ENCODE peak calls at places on chromosomes 11 and 22, in eight cellular contexts. B, L, G, W, J, X, A and T are unnamed samples.

GRCh38 chr11:96001037-96001436 is 77.1 kb upstream of the MTMR2 start:
- DNase-seq in A (no peak), G (peak; percentile 81), X (peak; percentile 64), J (peak; percentile 55), B (no peak), W (no peak), L (peak; percentile 94), T (peak; percentile 31)

GRCh38 chr11:27296406-27296994 is 66.5 kb downstream of the CCDC34 start:
- DNase-seq in J (no peak), G (no peak), B (no peak), X (peak; percentile 75), A (peak; percentile 27), L (peak; percentile 72), W (peak; percentile 44), T (no peak)

GRCh38 chr22:19874307-19875060 is 19.8 kb upstream of the GNB1L start:
- DNase-seq in W (no peak), X (peak; percentile 41), A (no peak), B (peak; percentile 42), G (no peak), L (no peak), J (no peak), T (peak; percentile 67)

GRCh38 chr11:20036625-20037335 is 123.5 kb downstream of the DBX1 start:
- DNase-seq in L (no peak), G (no peak), B (no peak), W (no peak), X (no peak), A (no peak), J (no peak), T (no peak)

GRCh38 chr22:48955351-48956311 is 872.0 kb downstream of the BRD1 start:
- DNase-seq in B (no peak), G (no peak), W (no peak), A (no peak), J (no peak), X (no peak), L (no peak), T (no peak)

GRCh38 chr11:93659841-93660240 is 1.6 kb upstream of the CEP295 start:
- DNase-seq in B (no peak), G (peak; percentile 1), A (no peak), X (peak; percentile 46), J (no peak), L (no peak), W (no peak), T (no peak)

GRCh38 chr11:118226781-118227180 is 2.0 kb upstream of the JAML start:
- DNase-seq in J (no peak), B (no peak), W (no peak), A (no peak), G (no peak), X (no peak), L (no peak), T (no peak)

GRCh38 chr11:122137081-122137793 is 21.2 kb upstream of the BLID start:
- DNase-seq in W (no peak), L (peak; percentile 92), B (no peak), A (peak; percentile 79), G (peak; percentile 78), X (peak; percentile 97), J (peak; percentile 76), T (no peak)

GRCh38 chr11:41950470-41951143 is 491.2 kb upstream of the LRRC4C start:
- DNase-seq in X (no peak), A (no peak), B (no peak), G (no peak), L (no peak), J (no peak), W (no peak), T (no peak)

GRCh38 chr11:15918212-15918611 is 438.1 kb downstream of the SOX6 start:
- DNase-seq in J (no peak), W (no peak), X (no peak), G (no peak), L (no peak), A (no peak), B (no peak), T (no peak)

GRCh38 chr11:103682318-103683184 is 353.9 kb upstream of the DDI1 start:
- DNase-seq in L (peak; percentile 95), G (peak; percentile 66), X (peak; percentile 68), A (peak; percentile 61), B (peak; percentile 52), W (peak; percentile 67), J (peak; percentile 39), T (peak; percentile 36)

GRCh38 chr11:31822604-31823371 is 11.7 kb upstream of the PAX6 start:
- DNase-seq in L (no peak), X (no peak), B (no peak), G (no peak), J (no peak), W (no peak), A (no peak), T (no peak)

DNA sequence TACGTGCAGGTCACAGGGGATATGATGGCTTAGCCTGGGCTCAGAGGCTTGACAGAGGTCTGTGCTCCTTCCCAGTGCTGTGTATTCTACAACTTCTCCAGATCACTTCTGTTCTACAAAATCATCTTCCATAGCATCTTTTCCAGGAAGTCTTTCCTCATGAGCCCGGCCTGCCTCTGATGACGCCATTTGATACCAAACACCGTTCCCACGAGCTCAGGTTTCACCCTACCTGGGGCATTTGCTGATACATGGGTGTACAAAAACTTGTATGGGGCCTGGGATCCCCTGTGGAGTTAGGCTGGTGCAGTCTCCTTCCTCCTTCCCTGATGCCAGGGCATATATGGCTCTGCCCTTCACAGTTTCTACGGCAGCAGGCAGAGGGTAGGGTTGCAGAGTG is 78.7 kb downstream of the NECTIN1 start:
- DNase-seq in X (no peak), J (no peak), L (no peak), B (no peak), G (no peak), W (no peak), A (no peak), T (no peak)
- H3K4me3 ChIP-seq in X (no peak overlapping the region), J (no peak overlapping the region), L (no peak overlapping the region), B (no peak overlapping the region), G (no peak overlapping the region), W (no peak overlapping the region), A (no peak overlapping the region), T (no peak overlapping the region)

GRCh38 chr11:69637601-69637955 is 3.4 kb upstream of the CCND1 start:
- DNase-seq in J (no peak), G (no peak), A (no peak), L (no peak), B (no peak), X (no peak), W (no peak), T (no peak)

GRCh38 chr11:69637956-69638871 is 2.7 kb upstream of the CCND1 start:
- DNase-seq in G (peak; percentile 78), J (no peak), X (peak; percentile 78), B (no peak), W (no peak), A (peak; percentile 80), L (peak; percentile 73), T (peak; percentile 66)

GRCh38 chr11:69640260-69640994 is 529 bp upstream of the CCND1 start:
- DNase-seq in B (no peak), G (no peak), W (no peak), L (peak; percentile 33), X (no peak), J (no peak), A (no peak), T (peak; percentile 56)

GRCh38 chr11:69639843-69640242 is 1.1 kb upstream of the CCND1 start:
- DNase-seq in A (no peak), W (no peak), J (no peak), B (no peak), L (no peak), X (no peak), G (no peak), T (no peak)

GRCh38 chr11:69638941-69639681 is 1.8 kb upstream of the CCND1 start:
- DNase-seq in L (peak; percentile 97), B (no peak), A (peak; percentile 95), W (peak; percentile 90), X (peak; percentile 97), G (peak; percentile 96), J (peak; percentile 93), T (peak; percentile 83)
- H3K4me3 ChIP-seq in L (peak overlapping the region; percentile 30), B (no peak overlapping the region), A (peak overlapping the region; percentile 99), W (peak overlapping the region; percentile 64), X (peak overlapping the region; percentile 70), G (peak overlapping the region; percentile 99), J (peak overlapping the region; percentile 99), T (peak overlapping the region; percentile 26)

DNA sequence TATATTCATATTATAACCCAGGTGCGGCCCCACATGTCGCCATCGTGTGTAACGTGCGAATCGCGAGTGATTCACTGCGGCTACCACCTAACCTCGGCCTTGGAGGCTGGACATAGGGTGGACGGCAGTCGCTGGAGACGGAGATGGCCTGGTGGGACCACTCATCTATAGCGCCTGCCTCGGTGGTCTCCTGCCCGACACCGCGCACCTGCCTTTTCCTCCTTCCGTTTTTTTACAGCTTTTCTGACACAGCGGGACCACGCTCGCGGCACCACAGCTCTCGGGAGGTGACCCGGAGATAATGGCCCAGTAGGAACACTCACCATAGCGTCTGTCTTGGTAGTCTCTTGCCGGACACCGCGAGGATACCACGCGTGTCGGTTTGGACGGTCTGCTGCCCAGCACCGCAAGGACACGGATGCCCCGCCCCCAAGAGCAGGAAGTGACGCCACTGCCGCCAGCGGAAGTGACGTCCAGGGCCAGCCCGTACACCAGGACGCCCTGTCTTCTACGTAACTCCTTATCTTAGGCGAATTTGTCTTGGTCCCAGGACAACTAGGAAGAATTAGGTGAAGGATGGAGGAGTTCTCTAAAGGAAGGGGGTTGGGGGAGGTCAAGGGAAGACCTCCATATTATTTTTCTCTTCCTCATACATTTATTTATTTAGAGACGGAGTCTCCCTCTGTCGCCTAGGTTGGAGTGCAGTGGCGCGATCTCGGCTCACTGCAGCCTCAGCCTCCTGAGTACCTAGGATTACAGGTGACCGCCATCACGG is 6.4 kb downstream of the SNU13 start:
- DNase-seq in X (peak; percentile 87), W (peak; percentile 80), L (peak; percentile 93), J (peak; percentile 52), B (peak; percentile 83), G (peak; percentile 81), A (peak; percentile 73), T (peak; percentile 87)
- H3K4me3 ChIP-seq in X (peak overlapping the region; percentile 79), W (peak overlapping the region; percentile 94), L (peak overlapping the region; percentile 42), J (peak overlapping the region; percentile 81), B (peak overlapping the region; percentile 73), G (peak overlapping the region; percentile 68), A (peak overlapping the region; percentile 77), T (peak overlapping the region; percentile 34)

DNA sequence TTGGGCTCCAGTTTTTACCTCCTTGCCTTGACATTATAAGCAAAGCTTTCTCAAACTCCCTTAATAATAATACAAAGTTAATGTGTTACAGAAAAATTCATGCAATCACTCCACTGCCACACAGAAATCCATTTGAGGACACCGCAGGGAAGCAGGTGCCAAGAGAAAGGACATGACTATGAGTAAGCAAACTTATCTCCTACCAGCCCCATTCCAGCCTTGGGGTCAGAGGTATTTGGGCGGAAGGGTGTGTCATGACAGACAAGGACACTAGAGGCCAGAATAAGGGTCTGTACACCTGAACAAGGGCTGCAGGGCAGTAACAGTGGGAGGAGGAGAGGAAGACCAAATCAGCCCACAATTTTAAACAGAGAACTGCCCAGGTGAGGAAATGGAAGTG is 5.9 kb downstream of the GNG3 start:
- DNase-seq in G (no peak), W (no peak), J (no peak), X (no peak), L (no peak), A (no peak), B (no peak), T (peak; percentile 74)
- H3K4me3 ChIP-seq in G (no peak overlapping the region), W (no peak overlapping the region), J (no peak overlapping the region), X (no peak overlapping the region), L (no peak overlapping the region), A (no peak overlapping the region), B (no peak overlapping the region), T (no peak overlapping the region)